ENCODE peak calls at places on chromosome 12, in eight cellular contexts. One of them, this sample, is unnamed.

GRCh38 chr12:26773313-26774104 is 59.5 kb downstream of the ITPR2 start:
- DNase-seq in A673: no peak
- DNase-seq in MM.1S: no peak
- DNase-seq in HCT116: no peak
- DNase-seq in PC-3: no peak
- DNase-seq in endothelial cell of umbilical vein: no peak
- DNase-seq in hepatocyte: no peak
- DNase-seq in GM23338: no peak
- DNase-seq in this sample: no peak

GRCh38 chr12:120993496-120993895 is 15.2 kb downstream of the HNF1A start:
- DNase-seq in PC-3: no peak
- DNase-seq in hepatocyte: no peak
- DNase-seq in A673: no peak
- DNase-seq in MM.1S: no peak
- DNase-seq in endothelial cell of umbilical vein: no peak
- DNase-seq in GM23338: no peak
- DNase-seq in HCT116: no peak
- DNase-seq in this sample: no peak

GRCh38 chr12:29691146-29691854 is 92.4 kb downstream of the TMTC1 start:
- DNase-seq in GM23338: peak; percentile 77
- DNase-seq in MM.1S: no peak
- DNase-seq in hepatocyte: no peak
- DNase-seq in endothelial cell of umbilical vein: no peak
- DNase-seq in PC-3: no peak
- DNase-seq in A673: no peak
- DNase-seq in HCT116: no peak
- DNase-seq in this sample: no peak

GRCh38 chr12:8077207-8077606 is 4.9 kb upstream of the NECAP1 start:
- DNase-seq in endothelial cell of umbilical vein: peak; percentile 74
- DNase-seq in HCT116: no peak
- DNase-seq in GM23338: no peak
- DNase-seq in PC-3: peak; percentile 65
- DNase-seq in MM.1S: no peak
- DNase-seq in hepatocyte: no peak
- DNase-seq in A673: peak; percentile 72
- DNase-seq in this sample: no peak

GRCh38 chr12:76556373-76556772 is 3.2 kb downstream of the OSBPL8 start:
- DNase-seq in MM.1S: no peak
- DNase-seq in GM23338: no peak
- DNase-seq in PC-3: no peak
- DNase-seq in HCT116: no peak
- DNase-seq in hepatocyte: no peak
- DNase-seq in endothelial cell of umbilical vein: peak; percentile 11
- DNase-seq in A673: no peak
- DNase-seq in this sample: no peak

GRCh38 chr12:3034067-3034750 is 43.0 kb upstream of the TSPAN9 start:
- DNase-seq in GM23338: peak; percentile 94
- DNase-seq in MM.1S: peak; percentile 47
- DNase-seq in PC-3: peak; percentile 59
- DNase-seq in endothelial cell of umbilical vein: peak; percentile 78
- DNase-seq in hepatocyte: peak; percentile 84
- DNase-seq in HCT116: peak; percentile 31
- DNase-seq in A673: peak; percentile 72
- DNase-seq in this sample: peak; percentile 35

GRCh38 chr12:49580572-49581535 is 12.9 kb upstream of the MCRS1 start:
- DNase-seq in endothelial cell of umbilical vein: peak; percentile 65
- DNase-seq in HCT116: peak; percentile 71
- DNase-seq in MM.1S: peak; percentile 68
- DNase-seq in GM23338: peak; percentile 98
- DNase-seq in hepatocyte: peak; percentile 92
- DNase-seq in PC-3: peak; percentile 90
- DNase-seq in A673: peak; percentile 84
- DNase-seq in this sample: peak; percentile 41

GRCh38 chr12:121562484-121562883 is 18.3 kb downstream of the KDM2B start:
- DNase-seq in endothelial cell of umbilical vein: no peak
- DNase-seq in hepatocyte: no peak
- DNase-seq in MM.1S: no peak
- DNase-seq in HCT116: no peak
- DNase-seq in PC-3: no peak
- DNase-seq in GM23338: no peak
- DNase-seq in A673: no peak
- DNase-seq in this sample: no peak

GRCh38 chr12:124578854-124579253 is 11.4 kb upstream of the NCOR2 start:
- DNase-seq in HCT116: no peak
- DNase-seq in hepatocyte: no peak
- DNase-seq in A673: no peak
- DNase-seq in PC-3: no peak
- DNase-seq in endothelial cell of umbilical vein: no peak
- DNase-seq in MM.1S: no peak
- DNase-seq in GM23338: no peak
- DNase-seq in this sample: no peak

GRCh38 chr12:12586879-12587675 is 24.4 kb upstream of the DUSP16 start:
- DNase-seq in MM.1S: no peak
- DNase-seq in hepatocyte: peak; percentile 27
- DNase-seq in GM23338: no peak
- DNase-seq in HCT116: no peak
- DNase-seq in endothelial cell of umbilical vein: no peak
- DNase-seq in A673: no peak
- DNase-seq in PC-3: peak; percentile 92
- DNase-seq in this sample: no peak

GRCh38 chr12:1413930-1414329 is 180.5 kb downstream of the FBXL14 start:
- DNase-seq in PC-3: no peak
- DNase-seq in HCT116: no peak
- DNase-seq in A673: no peak
- DNase-seq in GM23338: peak; percentile 33
- DNase-seq in MM.1S: no peak
- DNase-seq in endothelial cell of umbilical vein: no peak
- DNase-seq in hepatocyte: no peak
- DNase-seq in this sample: no peak

GRCh38 chr12:100593490-100593889 is 20.0 kb downstream of the GAS2L3 start:
- DNase-seq in MM.1S: no peak
- DNase-seq in endothelial cell of umbilical vein: peak; percentile 46
- DNase-seq in hepatocyte: no peak
- DNase-seq in A673: peak; percentile 65
- DNase-seq in HCT116: no peak
- DNase-seq in PC-3: no peak
- DNase-seq in GM23338: no peak
- DNase-seq in this sample: no peak

DNA sequence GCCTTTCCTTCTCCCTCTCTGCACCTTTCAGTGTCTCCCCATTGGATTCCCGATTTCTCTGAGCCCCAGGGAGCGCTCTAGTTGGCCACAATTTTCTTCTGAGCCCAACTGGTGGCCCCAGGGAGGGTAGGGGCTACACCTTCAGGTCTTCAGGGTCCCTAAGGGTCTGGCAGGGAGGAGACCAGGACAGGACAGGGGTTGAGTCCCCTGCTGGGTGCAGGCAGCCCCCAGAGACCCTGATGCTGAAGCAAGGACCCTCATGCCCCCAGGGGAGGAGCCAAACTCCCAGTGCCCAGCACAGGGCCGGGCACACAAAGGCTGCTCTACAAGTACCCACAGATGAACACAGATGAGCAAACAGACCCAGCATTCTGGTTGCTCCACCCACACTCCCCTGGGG is 12.7 kb downstream of the FOXN4 start:
- DNase-seq in GM23338: no peak
- DNase-seq in MM.1S: no peak
- DNase-seq in hepatocyte: no peak
- DNase-seq in A673: no peak
- DNase-seq in HCT116: no peak
- DNase-seq in PC-3: no peak
- DNase-seq in endothelial cell of umbilical vein: no peak
- DNase-seq in this sample: no peak
- TF ChIP-seq EZH2 in GM23338: no peak
- TF ChIP-seq EZH2 in MM.1S: no peak
- TF ChIP-seq EZH2 in hepatocyte: no peak
- TF ChIP-seq EZH2 in A673: no peak
- TF ChIP-seq EZH2 in HCT116: no peak
- TF ChIP-seq EZH2 in PC-3: no peak
- TF ChIP-seq EZH2 in endothelial cell of umbilical vein: no peak
- TF ChIP-seq EZH2 in this sample: no peak

GRCh38 chr12:70177637-70178036 is 65.6 kb upstream of the CNOT2 start:
- DNase-seq in endothelial cell of umbilical vein: no peak
- DNase-seq in HCT116: no peak
- DNase-seq in MM.1S: no peak
- DNase-seq in A673: no peak
- DNase-seq in PC-3: no peak
- DNase-seq in hepatocyte: no peak
- DNase-seq in GM23338: no peak
- DNase-seq in this sample: no peak
- H3K36me3 ChIP-seq in endothelial cell of umbilical vein: no peaks in the 10 kb centered on the region
- H3K36me3 ChIP-seq in HCT116: no peaks in the 10 kb centered on the region
- H3K36me3 ChIP-seq in MM.1S: no peaks in the 10 kb centered on the region
- H3K36me3 ChIP-seq in A673: no peaks in the 10 kb centered on the region
- H3K36me3 ChIP-seq in PC-3: no peaks in the 10 kb centered on the region
- H3K36me3 ChIP-seq in hepatocyte: no peaks in the 10 kb centered on the region
- H3K36me3 ChIP-seq in GM23338: no peaks in the 10 kb centered on the region
- H3K36me3 ChIP-seq in this sample: no peaks in the 10 kb centered on the region

GRCh38 chr12:93448796-93449195 is 7.0 kb upstream of the UBE2N start:
- DNase-seq in HCT116: no peak
- DNase-seq in MM.1S: no peak
- DNase-seq in endothelial cell of umbilical vein: no peak
- DNase-seq in PC-3: peak; percentile 74
- DNase-seq in hepatocyte: no peak
- DNase-seq in A673: no peak
- DNase-seq in GM23338: no peak
- DNase-seq in this sample: no peak
- H3K27ac ChIP-seq in HCT116: no peak overlapping the region
- H3K27ac ChIP-seq in MM.1S: no peak overlapping the region
- H3K27ac ChIP-seq in endothelial cell of umbilical vein: no peak overlapping the region
- H3K27ac ChIP-seq in PC-3: no peak overlapping the region
- H3K27ac ChIP-seq in hepatocyte: no peak overlapping the region
- H3K27ac ChIP-seq in A673: no peak overlapping the region
- H3K27ac ChIP-seq in GM23338: no peak overlapping the region
- H3K27ac ChIP-seq in this sample: no peak overlapping the region

DNA sequence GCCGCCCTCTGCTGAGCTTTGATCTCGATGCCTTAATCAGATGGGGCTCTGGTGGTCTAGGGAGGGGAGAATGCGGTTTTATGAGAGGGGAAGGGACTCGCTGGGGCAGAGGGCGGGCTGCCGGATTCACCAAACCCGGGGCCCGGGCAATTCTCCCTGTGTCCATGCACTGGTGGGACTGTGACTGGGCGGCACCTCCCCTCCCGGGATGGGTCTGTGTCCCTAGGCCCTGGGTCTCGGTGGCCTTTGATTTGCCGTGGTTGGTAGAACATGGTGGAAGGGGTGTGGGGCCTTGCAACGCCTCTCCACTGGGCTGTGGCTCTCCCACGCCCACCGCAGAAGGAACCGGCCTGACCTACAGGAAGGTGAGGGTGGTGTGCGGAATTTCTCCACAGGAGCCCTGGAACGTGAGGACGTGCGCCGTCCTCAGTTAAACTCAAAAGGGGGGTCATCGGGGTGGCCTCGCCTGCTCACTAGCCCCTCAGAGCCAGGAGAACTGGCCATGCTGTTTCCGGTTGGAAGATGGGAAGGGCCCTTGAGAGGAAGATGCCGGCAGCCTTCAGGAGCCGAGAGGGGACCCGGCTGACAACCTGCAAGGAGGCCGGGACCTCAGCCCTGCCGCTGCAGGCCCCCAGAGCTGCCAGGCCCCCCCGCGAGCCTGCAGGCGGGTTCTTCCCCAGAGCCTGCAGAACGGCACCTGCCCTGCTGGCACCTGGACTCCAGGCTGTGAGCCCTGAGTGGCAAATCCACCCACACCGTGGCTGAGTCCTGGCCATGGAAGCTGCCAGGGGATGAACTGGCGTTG is 43.6 kb downstream of the NOC4L start:
- DNase-seq in A673: no peak
- DNase-seq in HCT116: no peak
- DNase-seq in GM23338: no peak
- DNase-seq in hepatocyte: no peak
- DNase-seq in MM.1S: no peak
- DNase-seq in endothelial cell of umbilical vein: no peak
- DNase-seq in PC-3: no peak
- DNase-seq in this sample: no peak
- TF ChIP-seq EZH2 in A673: no peak
- TF ChIP-seq EZH2 in HCT116: no peak
- TF ChIP-seq EZH2 in GM23338: no peak
- TF ChIP-seq EZH2 in hepatocyte: no peak
- TF ChIP-seq EZH2 in MM.1S: no peak
- TF ChIP-seq EZH2 in endothelial cell of umbilical vein: no peak
- TF ChIP-seq EZH2 in PC-3: no peak
- TF ChIP-seq EZH2 in this sample: no peak

GRCh38 chr12:47855502-47855901 is 35.8 kb upstream of the HDAC7 start:
- DNase-seq in HCT116: no peak
- DNase-seq in PC-3: no peak
- DNase-seq in MM.1S: no peak
- DNase-seq in endothelial cell of umbilical vein: no peak
- DNase-seq in hepatocyte: no peak
- DNase-seq in GM23338: peak; percentile 35
- DNase-seq in A673: no peak
- DNase-seq in this sample: no peak
- H3K36me3 ChIP-seq in HCT116: no peaks in the 10 kb centered on the region
- H3K36me3 ChIP-seq in PC-3: peaks cover 12% of the 10 kb centered on the region
- H3K36me3 ChIP-seq in MM.1S: peaks cover 5% of the 10 kb centered on the region
- H3K36me3 ChIP-seq in endothelial cell of umbilical vein: no peaks in the 10 kb centered on the region
- H3K36me3 ChIP-seq in hepatocyte: no peaks in the 10 kb centered on the region
- H3K36me3 ChIP-seq in GM23338: no peaks in the 10 kb centered on the region
- H3K36me3 ChIP-seq in A673: no peaks in the 10 kb centered on the region
- H3K36me3 ChIP-seq in this sample: peaks cover 31% of the 10 kb centered on the region